ENCODE peak calls at places on chromosome 6, in four cellular contexts. One of them, this sample, is unnamed.

GRCh38 chr6:53536561-53536960 is 8.3 kb downstream of the GCLC start:
- DNase-seq in H1: no peak
- DNase-seq in IMR-90: no peak
- DNase-seq in K562: no peak
- DNase-seq in this sample: no peak

GRCh38 chr6:75893058-75893775 is 144.2 kb downstream of the MYO6 start:
- DNase-seq in H1: no peak
- DNase-seq in IMR-90: peak
- DNase-seq in K562: peak
- DNase-seq in this sample: peak

GRCh38 chr6:170370413-170370812 is 63.9 kb downstream of the FAM120B start:
- DNase-seq in H1: no peak
- DNase-seq in IMR-90: no peak
- DNase-seq in K562: no peak
- DNase-seq in this sample: no peak

GRCh38 chr6:145681965-145682364 is 53.4 kb downstream of the EPM2A start:
- DNase-seq in H1: no peak
- DNase-seq in IMR-90: no peak
- DNase-seq in K562: no peak
- DNase-seq in this sample: no peak

GRCh38 chr6:54335871-54336270 is 27.6 kb downstream of the TINAG start:
- DNase-seq in H1: no peak
- DNase-seq in IMR-90: peak
- DNase-seq in K562: no peak
- DNase-seq in this sample: no peak

GRCh38 chr6:150607044-150607650 is 7.5 kb downstream of the PLEKHG1 start:
- DNase-seq in H1: no peak
- DNase-seq in IMR-90: no peak
- DNase-seq in K562: no peak
- DNase-seq in this sample: no peak

GRCh38 chr6:82270791-82271392 is 23.3 kb upstream of the IBTK start:
- DNase-seq in H1: no peak
- DNase-seq in IMR-90: peak
- DNase-seq in K562: peak
- DNase-seq in this sample: peak

GRCh38 chr6:43878823-43879495 is 108.9 kb downstream of the VEGFA start:
- DNase-seq in H1: no peak
- DNase-seq in IMR-90: no peak
- DNase-seq in K562: no peak
- DNase-seq in this sample: no peak

GRCh38 chr6:71228461-71229041 is 60.1 kb upstream of the OGFRL1 start:
- DNase-seq in H1: no peak
- DNase-seq in IMR-90: peak
- DNase-seq in K562: no peak
- DNase-seq in this sample: no peak

GRCh38 chr6:34557228-34557627 is 1.1 kb upstream of the SPDEF start:
- DNase-seq in H1: no peak
- DNase-seq in IMR-90: no peak
- DNase-seq in K562: peak
- DNase-seq in this sample: no peak

GRCh38 chr6:85364354-85364753 is 85.5 kb upstream of the NT5E start:
- DNase-seq in H1: no peak
- DNase-seq in IMR-90: peak
- DNase-seq in K562: no peak
- DNase-seq in this sample: no peak

GRCh38 chr6:169452117-169452868 is 198.6 kb upstream of the THBS2 start:
- DNase-seq in H1: no peak
- DNase-seq in IMR-90: peak
- DNase-seq in K562: peak
- DNase-seq in this sample: no peak

GRCh38 chr6:56450376-56450775 is 192.3 kb downstream of the DST start:
- DNase-seq in H1: no peak
- DNase-seq in IMR-90: no peak
- DNase-seq in K562: no peak
- DNase-seq in this sample: no peak

GRCh38 chr6:72619883-72620696 is 1.8 kb upstream of the KCNQ5 start:
- DNase-seq in H1: peak
- DNase-seq in IMR-90: peak
- DNase-seq in K562: peak
- DNase-seq in this sample: peak

GRCh38 chr6:118744261-118744941 is 93.0 kb upstream of the CEP85L start:
- DNase-seq in H1: no peak
- DNase-seq in IMR-90: peak
- DNase-seq in K562: no peak
- DNase-seq in this sample: no peak

GRCh38 chr6:92538296-92538695 is 881.1 kb downstream of the EPHA7 start:
- DNase-seq in H1: no peak
- DNase-seq in IMR-90: no peak
- DNase-seq in K562: no peak
- DNase-seq in this sample: no peak

DNA sequence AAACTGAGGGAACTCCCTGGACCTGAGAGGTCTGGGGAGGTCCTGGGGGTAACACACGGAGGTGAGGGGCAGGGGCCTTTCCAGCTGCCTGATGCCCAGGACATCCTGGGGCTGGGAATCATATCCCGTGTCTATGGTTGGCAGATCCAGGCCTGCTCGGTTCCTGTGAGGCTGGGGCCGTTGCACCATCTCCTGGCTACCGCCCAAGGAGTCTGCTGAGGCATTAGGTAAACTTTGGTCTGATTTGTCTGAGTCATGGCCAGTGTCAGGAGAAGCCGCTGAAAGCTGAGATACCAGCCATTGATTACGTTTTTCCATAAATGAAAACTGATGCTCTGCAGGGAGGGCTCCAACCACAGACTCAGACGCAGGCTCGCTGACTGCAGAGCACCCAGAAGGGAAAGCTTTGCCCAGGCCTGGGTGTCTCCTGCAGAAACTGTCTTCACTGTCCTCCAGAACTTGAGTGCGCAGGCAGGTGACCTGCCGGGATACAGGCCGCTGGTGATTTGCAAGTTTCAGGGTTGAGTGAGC is 14.2 kb downstream of the TRAF3IP2 start:
- DNase-seq in H1: no peak
- DNase-seq in IMR-90: peak
- DNase-seq in K562: no peak
- DNase-seq in this sample: no peak
- TF ChIP-seq CHD1 in H1: no peak
- TF ChIP-seq CHD1 in IMR-90: no peak
- TF ChIP-seq CHD1 in K562: no peak
- TF ChIP-seq CHD1 in this sample: no peak

DNA sequence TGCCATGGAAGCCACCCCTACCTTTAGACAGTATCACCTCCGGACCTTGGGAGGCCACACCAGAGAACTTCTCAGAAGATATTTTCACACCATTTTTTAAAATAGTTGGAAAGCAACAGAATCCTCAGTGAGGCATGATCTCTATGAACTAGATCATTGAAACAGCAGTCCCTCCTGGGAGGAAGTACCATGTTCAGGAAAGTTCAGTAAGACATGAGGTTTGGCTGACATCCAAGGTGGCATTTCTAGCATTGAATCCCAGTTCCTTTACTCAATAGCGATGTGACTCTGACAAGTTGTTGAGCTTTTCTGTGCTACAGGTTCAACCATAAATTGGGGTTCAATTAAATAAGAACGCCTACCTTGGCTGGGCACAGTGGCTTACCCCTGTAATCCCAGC is 169.0 kb downstream of the TBC1D7 start:
- DNase-seq in H1: no peak
- DNase-seq in IMR-90: no peak
- DNase-seq in K562: no peak
- DNase-seq in this sample: no peak
- TF ChIP-seq CHD1 in H1: no peak
- TF ChIP-seq CHD1 in IMR-90: no peak
- TF ChIP-seq CHD1 in K562: no peak
- TF ChIP-seq CHD1 in this sample: no peak

DNA sequence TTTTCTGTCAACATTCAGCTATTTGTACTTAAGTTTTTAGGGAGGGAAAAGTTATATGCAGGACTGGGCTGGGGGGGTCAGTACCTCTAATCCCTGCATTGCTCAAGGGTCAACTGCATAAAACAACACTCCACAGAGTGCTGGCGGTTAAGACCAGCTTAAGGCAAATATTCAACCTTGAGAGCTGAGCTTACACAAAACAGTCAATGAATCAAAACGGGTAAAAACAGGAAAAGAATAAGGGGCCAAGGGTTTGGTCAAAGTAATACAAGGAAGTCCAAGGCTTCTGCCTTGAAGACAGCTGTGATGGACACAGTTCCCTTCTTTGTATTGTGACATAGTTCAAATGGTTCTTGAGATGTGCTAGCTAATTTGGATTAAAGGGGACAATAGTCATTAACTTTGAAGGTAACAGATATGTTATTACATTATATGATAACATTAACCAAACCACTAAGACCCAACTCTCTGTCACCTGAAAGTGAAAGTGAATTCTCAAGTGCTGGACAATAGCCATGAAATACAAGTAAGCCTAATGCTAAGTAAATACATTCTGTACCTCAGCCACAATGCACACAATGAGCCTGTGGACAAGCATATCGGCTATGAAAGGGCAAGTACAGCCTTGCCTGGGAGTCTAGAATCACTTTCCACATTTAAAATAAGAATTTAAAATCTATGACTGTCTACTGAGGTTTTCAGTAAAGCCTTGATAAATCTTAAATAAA is 106.8 kb downstream of the PDE10A start:
- DNase-seq in H1: no peak
- DNase-seq in IMR-90: peak
- DNase-seq in K562: no peak
- DNase-seq in this sample: no peak
- TF ChIP-seq CHD1 in H1: no peak
- TF ChIP-seq CHD1 in IMR-90: no peak
- TF ChIP-seq CHD1 in K562: no peak
- TF ChIP-seq CHD1 in this sample: no peak

GRCh38 chr6:115706324-115706723 is 354.4 kb downstream of the FRK start:
- DNase-seq in H1: no peak
- DNase-seq in IMR-90: no peak
- DNase-seq in K562: no peak
- DNase-seq in this sample: no peak
- TF ChIP-seq CHD1 in H1: no peak
- TF ChIP-seq CHD1 in IMR-90: no peak
- TF ChIP-seq CHD1 in K562: no peak
- TF ChIP-seq CHD1 in this sample: no peak

DNA sequence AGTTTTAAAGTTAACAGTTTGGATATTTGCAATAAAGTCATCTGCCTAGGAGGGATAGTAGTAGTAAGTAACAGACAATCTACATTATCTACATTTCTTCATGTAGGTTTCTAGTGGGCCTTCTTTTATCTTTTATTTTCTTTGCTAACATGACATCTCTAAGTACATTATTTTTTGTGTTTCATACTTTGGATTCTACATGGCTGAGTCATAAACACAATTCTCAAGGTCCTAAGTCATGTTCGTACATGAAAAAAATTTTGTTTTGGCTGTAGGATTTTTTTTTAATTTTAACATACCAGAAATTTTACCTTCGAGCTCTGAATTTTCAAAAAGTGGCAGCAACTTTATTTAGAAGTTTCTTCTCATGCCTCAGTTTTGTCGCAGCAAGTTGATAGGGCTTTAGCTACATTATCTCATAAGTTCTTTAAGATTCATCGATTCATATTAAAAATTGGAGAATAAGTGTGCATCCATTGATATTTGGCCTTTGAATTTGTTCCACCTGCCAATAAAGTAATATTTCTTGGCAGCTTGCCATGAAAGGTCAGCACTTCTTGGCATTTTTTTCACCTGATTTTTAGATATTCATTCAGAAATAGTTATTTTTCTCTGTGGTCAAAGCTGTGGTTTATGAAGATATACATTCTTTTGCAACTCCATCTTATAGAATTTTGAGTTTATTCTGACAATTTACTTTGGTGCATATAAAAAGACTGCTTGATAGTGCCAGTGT is 146.2 kb downstream of the GRIK2 start:
- DNase-seq in H1: no peak
- DNase-seq in IMR-90: peak
- DNase-seq in K562: no peak
- DNase-seq in this sample: no peak
- TF ChIP-seq CHD1 in H1: no peak
- TF ChIP-seq CHD1 in IMR-90: no peak
- TF ChIP-seq CHD1 in K562: no peak
- TF ChIP-seq CHD1 in this sample: no peak

GRCh38 chr6:129113637-129114036 is 230.7 kb downstream of the LAMA2 start:
- DNase-seq in H1: no peak
- DNase-seq in IMR-90: no peak
- DNase-seq in K562: no peak
- DNase-seq in this sample: no peak

GRCh38 chr6:129115491-129115890 is 232.6 kb downstream of the LAMA2 start:
- DNase-seq in H1: no peak
- DNase-seq in IMR-90: no peak
- DNase-seq in K562: no peak
- DNase-seq in this sample: no peak

GRCh38 chr6:129120856-129121255 is 237.9 kb downstream of the LAMA2 start:
- DNase-seq in H1: no peak
- DNase-seq in IMR-90: no peak
- DNase-seq in K562: no peak
- DNase-seq in this sample: no peak

GRCh38 chr6:129114992-129115391 is 232.1 kb downstream of the LAMA2 start:
- DNase-seq in H1: no peak
- DNase-seq in IMR-90: no peak
- DNase-seq in K562: no peak
- DNase-seq in this sample: no peak

DNA sequence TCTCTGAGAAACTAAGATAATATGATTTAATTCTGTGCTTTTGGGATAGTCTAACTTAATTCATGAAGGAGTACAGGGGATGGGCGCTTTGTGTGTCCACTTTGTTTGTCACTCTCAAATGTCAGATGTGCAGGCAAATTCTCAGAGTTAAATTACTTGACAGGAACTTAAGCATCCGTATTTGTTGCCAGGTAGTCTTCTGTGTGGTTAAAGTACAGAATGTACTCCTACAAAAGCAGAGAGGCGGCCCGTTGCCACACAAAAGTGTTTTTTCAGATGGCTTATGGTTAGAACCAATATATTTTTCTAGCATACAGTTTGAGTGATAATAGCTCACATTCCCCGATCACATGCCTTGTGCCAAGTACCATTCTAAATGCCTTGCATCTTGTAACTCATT is 234.4 kb downstream of the LAMA2 start:
- DNase-seq in H1: no peak
- DNase-seq in IMR-90: no peak
- DNase-seq in K562: no peak
- DNase-seq in this sample: no peak
- TF ChIP-seq CHD1 in H1: no peak
- TF ChIP-seq CHD1 in IMR-90: no peak
- TF ChIP-seq CHD1 in K562: no peak
- TF ChIP-seq CHD1 in this sample: no peak